ENCODE peak calls at places on chromosomes 13 and 19, in five cellular contexts. S is IMR-90; X is stimulated activated CD4-positive, alpha-beta T cell treated with anti-CD3 and anti-CD28 coated beads, Interleukin-1b, Interleukin-23, amount 100 ng/mL, for 1 hour; A is adrenal gland; Y is activated CD8-positive, alpha-beta memory T cell treated with anti-CD3 and anti-CD28 coated beads, Interleukin-2, amount 50 U/mL, for 48 hours. T is an unnamed sample.

GRCh38 chr13:76148926-76149325 is 512.8 kb downstream of the LMO7 start:
- DNase-seq in S (peak; percentile 93), X (no peak), A (no peak), Y (no peak), T (peak; percentile 52)

GRCh38 chr13:57633141-57633949 is 1.8 kb downstream of the PCDH17 start:
- DNase-seq in S (no peak), X (no peak), A (no peak), Y (peak; percentile 48), T (no peak)

GRCh38 chr19:2782357-2782935 is 627 bp downstream of the SGTA start:
- DNase-seq in S (no peak), X (no peak), A (no peak), Y (peak; percentile 69), T (peak; percentile 13)

GRCh38 chr13:109101550-109102144 is 472.2 kb downstream of the MYO16 start:
- DNase-seq in S (no peak), X (no peak), A (no peak), Y (no peak), T (no peak)

GRCh38 chr19:4597278-4597974 is 37.9 kb upstream of the SEMA6B start:
- DNase-seq in S (no peak), X (no peak), A (no peak), Y (no peak), T (no peak)

GRCh38 chr13:99380921-99381645 is 73.9 kb upstream of the GPR183 start:
- DNase-seq in S (peak; percentile 7), X (no peak), A (no peak), Y (peak; percentile 80), T (no peak)

GRCh38 chr19:40831502-40832430 is 18.5 kb downstream of the CYP2A6 start:
- DNase-seq in S (peak; percentile 97), X (no peak), A (peak; percentile 81), Y (no peak), T (peak; percentile 98)

GRCh38 chr13:40809471-40809870 is 20.1 kb downstream of the SLC25A15 start:
- DNase-seq in S (no peak), X (no peak), A (no peak), Y (no peak), T (no peak)

GRCh38 chr13:113854238-113855011 is 9.5 kb downstream of the GAS6 start:
- DNase-seq in S (peak; percentile 81), X (no peak), A (peak; percentile 47), Y (peak; percentile 52), T (peak; percentile 58)

GRCh38 chr13:110126391-110126961 is 180.5 kb downstream of the COL4A1 start:
- DNase-seq in S (peak; percentile 98), X (no peak), A (peak; percentile 64), Y (no peak), T (peak; percentile 97)

GRCh38 chr13:45518525-45519235 is 53.9 kb downstream of the COG3 start:
- DNase-seq in S (peak; percentile 90), X (no peak), A (no peak), Y (no peak), T (peak; percentile 61)